ENCODE peak calls at places on chromosome 22, in seven cellular contexts. F, C, V, U, G, Y and T are unnamed samples.

GRCh38 chr22:31177420-31178162 is 17.6 kb downstream of the RNF185 start:
- DNase-seq in U (no peak), F (peak), V (peak), C (no peak), G (no peak), Y (peak), T (no peak)

GRCh38 chr22:27255580-27255979 is 546.0 kb downstream of the MN1 start:
- DNase-seq in U (no peak), C (no peak), V (no peak), G (no peak), F (no peak), Y (no peak), T (no peak)

GRCh38 chr22:11360632-11361031 is 4167.4 kb upstream of the OR11H1 start:
- DNase-seq in F (no peak), V (no peak), U (no peak), Y (no peak), G (no peak), C (no peak), T (no peak)

GRCh38 chr22:30397656-30398635 is 1.1 kb downstream of the SEC14L2 start:
- DNase-seq in F (no peak), Y (no peak), V (no peak), C (no peak), G (no peak), U (no peak), T (no peak)

GRCh38 chr22:30408388-30409101 is 11.7 kb downstream of the SEC14L2 start:
- DNase-seq in Y (no peak), U (no peak), G (no peak), V (no peak), C (no peak), F (peak), T (no peak)

GRCh38 chr22:21942407-21942895 is 10.2 kb downstream of the PPM1F start:
- DNase-seq in C (no peak), F (peak), U (no peak), G (peak), Y (peak), V (peak), T (peak)

GRCh38 chr22:26079009-26079408 is 90.3 kb upstream of the SEZ6L start:
- DNase-seq in G (no peak), Y (no peak), U (peak), C (no peak), F (no peak), V (no peak), T (no peak)

GRCh38 chr22:50673231-50674126 is 856 bp downstream of the SHANK3 start:
- DNase-seq in Y (no peak), F (no peak), G (no peak), C (peak), U (no peak), V (no peak), T (no peak)

GRCh38 chr22:22125579-22126468 is 118.8 kb upstream of the VPREB1 start:
- DNase-seq in G (no peak), F (no peak), V (no peak), U (no peak), C (no peak), Y (no peak), T (no peak)

GRCh38 chr22:28812491-28812890 is 12.1 kb upstream of the XBP1 start:
- DNase-seq in V (no peak), F (no peak), C (no peak), U (no peak), G (no peak), Y (no peak), T (no peak)

GRCh38 chr22:35406443-35406842 is 6.5 kb downstream of the MCM5 start:
- DNase-seq in G (no peak), V (no peak), U (no peak), F (no peak), C (no peak), Y (no peak), T (no peak)

GRCh38 chr22:38038426-38038825 is 18.8 kb upstream of the PICK1 start:
- DNase-seq in G (no peak), U (no peak), V (no peak), F (no peak), C (no peak), Y (no peak), T (no peak)

GRCh38 chr22:38041760-38042584 is 15.2 kb upstream of the PICK1 start:
- DNase-seq in V (no peak), G (no peak), F (no peak), Y (no peak), U (no peak), C (no peak), T (no peak)

GRCh38 chr22:38043151-38044039 is 13.8 kb upstream of the PICK1 start:
- DNase-seq in Y (no peak), U (no peak), V (no peak), F (no peak), G (no peak), C (no peak), T (no peak)

GRCh38 chr22:38038890-38039812 is 18.1 kb upstream of the PICK1 start:
- DNase-seq in F (no peak), U (no peak), Y (no peak), G (no peak), C (no peak), V (no peak), T (no peak)

GRCh38 chr22:38040953-38041759 is 16.0 kb upstream of the PICK1 start:
- DNase-seq in Y (no peak), F (peak), U (no peak), V (no peak), G (no peak), C (no peak), T (no peak)
- TF ChIP-seq CTCF in Y (no peak), F (no peak), U (no peak), V (no peak), G (no peak), C (no peak), T (no peak)

GRCh38 chr22:38413085-38414008 is 41.7 kb downstream of the KCNJ4 start:
- DNase-seq in V (no peak), G (peak), C (peak), Y (no peak), U (peak), F (no peak), T (no peak)
- TF ChIP-seq CTCF in V (no peak), G (no peak), C (no peak), Y (no peak), U (no peak), F (no peak), T (no peak)

GRCh38 chr22:36897611-36898010 is 15.8 kb upstream of the CSF2RB start:
- DNase-seq in G (no peak), C (no peak), F (no peak), Y (no peak), U (no peak), V (no peak), T (no peak)

GRCh38 chr22:36898690-36899089 is 14.7 kb upstream of the CSF2RB start:
- DNase-seq in U (no peak), F (no peak), V (no peak), C (no peak), Y (no peak), G (no peak), T (no peak)

GRCh38 chr22:36892292-36892691 is 21.1 kb upstream of the CSF2RB start:
- DNase-seq in V (no peak), C (no peak), G (no peak), F (no peak), U (no peak), Y (no peak), T (no peak)

GRCh38 chr22:36891646-36892045 is 21.8 kb upstream of the CSF2RB start:
- DNase-seq in Y (no peak), U (no peak), G (no peak), F (no peak), C (no peak), V (no peak), T (no peak)

DNA sequence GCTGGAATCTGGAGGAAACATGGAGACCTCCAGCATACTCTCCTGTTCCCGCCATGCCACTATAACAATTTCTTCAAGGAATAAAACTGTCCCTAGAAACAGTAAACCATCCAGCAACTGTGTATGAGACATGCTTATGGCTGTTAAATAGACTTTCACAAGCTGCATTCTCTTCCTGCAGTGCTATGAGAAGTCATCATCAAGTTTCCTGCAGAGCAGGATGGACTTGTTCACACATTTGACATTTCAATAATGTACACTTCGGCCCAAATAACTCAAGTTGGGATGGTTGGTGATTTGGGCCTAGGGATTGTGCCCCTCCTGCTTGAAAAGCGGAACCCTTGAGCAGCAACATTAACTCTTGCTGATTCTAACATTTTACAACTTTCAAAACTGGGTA is 20.2 kb upstream of the CSF2RB start:
- DNase-seq in U (no peak), F (no peak), V (no peak), Y (no peak), G (no peak), C (no peak), T (no peak)
- TF ChIP-seq CTCF in U (no peak), F (no peak), V (no peak), Y (no peak), G (no peak), C (no peak), T (no peak)

GRCh38 chr22:41469218-41469851 is 418 bp downstream of the ACO2 start:
- DNase-seq in V (no peak), F (no peak), Y (no peak), C (no peak), G (peak), U (no peak), T (no peak)
- TF ChIP-seq CTCF in V (no peak), F (no peak), Y (no peak), C (no peak), G (no peak), U (no peak), T (no peak)

DNA sequence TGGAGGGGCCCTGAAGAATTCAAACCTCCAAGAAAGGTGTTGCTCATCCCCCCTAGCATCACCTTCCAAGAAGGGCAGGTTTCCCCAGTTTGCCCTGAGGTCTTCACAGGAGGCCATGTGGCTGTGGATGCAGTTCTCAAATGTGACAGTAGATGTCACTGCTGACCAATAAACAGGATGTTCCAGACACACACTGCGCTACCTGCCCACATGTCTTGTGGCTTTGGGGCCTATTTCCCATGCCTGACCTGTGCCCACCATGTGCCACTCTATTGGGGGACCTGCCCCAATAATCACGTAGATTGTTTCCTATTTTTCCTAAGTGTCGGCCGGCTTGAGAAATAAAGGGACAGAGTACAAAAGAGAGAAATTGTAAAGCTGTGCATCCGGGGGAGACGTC is 4.5 kb downstream of the GSTT2 start:
- DNase-seq in C (no peak), U (peak), Y (no peak), V (no peak), F (no peak), G (no peak), T (peak)
- TF ChIP-seq CTCF in C (no peak), U (peak), Y (peak), V (no peak), F (peak), G (peak), T (peak)

GRCh38 chr22:20522828-20523117 is 15.4 kb downstream of the MED15 start:
- DNase-seq in U (no peak), Y (no peak), C (no peak), V (no peak), F (no peak), G (no peak), T (no peak)

GRCh38 chr22:20522134-20522827 is 14.9 kb downstream of the MED15 start:
- DNase-seq in U (no peak), C (no peak), V (no peak), G (no peak), F (no peak), Y (no peak), T (no peak)

GRCh38 chr22:20517841-20518592 is 10.6 kb downstream of the MED15 start:
- DNase-seq in C (no peak), F (no peak), G (no peak), U (no peak), Y (no peak), V (no peak), T (no peak)

GRCh38 chr22:20519558-20519957 is 12.1 kb downstream of the MED15 start:
- DNase-seq in F (no peak), U (no peak), Y (no peak), C (no peak), V (no peak), G (no peak), T (no peak)

GRCh38 chr22:20520093-20520511 is 12.7 kb downstream of the MED15 start:
- DNase-seq in F (peak), Y (no peak), C (no peak), V (no peak), U (no peak), G (no peak), T (no peak)
- TF ChIP-seq CTCF in F (no peak), Y (no peak), C (no peak), V (no peak), U (no peak), G (no peak), T (no peak)